ENCODE peak calls at places on chromosomes 12 and 14, in five cellular contexts. G is GM03348; O is WERI-Rb-1; U is progenitor cell of endocrine pancreas; F is CD4-positive, CD25-positive, alpha-beta regulatory T cell. I is an unnamed sample.

GRCh38 chr14:56894591-56894991 is 84.3 kb upstream of the OTX2 start:
- DNase-seq in G (no peak), O (no peak), U (no peak), F (no peak), I (no peak)

GRCh38 chr12:69527506-69528272 is 57.5 kb downstream of the FRS2 start:
- DNase-seq in G (peak), O (no peak), U (no peak), F (no peak), I (no peak)

GRCh38 chr14:91872517-91873470 is 5.5 kb upstream of the TC2N start:
- DNase-seq in G (peak), O (no peak), U (no peak), F (peak), I (peak)

GRCh38 chr12:48029401-48029770 is 25.1 kb upstream of the COL2A1 start:
- DNase-seq in G (no peak), O (no peak), U (no peak), F (no peak), I (no peak)

GRCh38 chr14:36508418-36509051 is 11.5 kb downstream of the NKX2-1 start:
- DNase-seq in G (peak), O (no peak), U (no peak), F (no peak), I (no peak)

GRCh38 chr12:54370218-54370730 is 6.0 kb upstream of the GPR84 start:
- DNase-seq in G (peak), O (peak), U (peak), F (no peak), I (no peak)

GRCh38 chr14:56172571-56172971 is 54.4 kb downstream of the PELI2 start:
- DNase-seq in G (peak), O (no peak), U (no peak), F (peak), I (no peak)

GRCh38 chr14:51652168-51653095 is 722 bp downstream of the FRMD6 start:
- DNase-seq in G (peak), O (no peak), U (peak), F (peak), I (peak)

GRCh38 chr12:96294831-96295230 is 100.7 kb downstream of the ELK3 start:
- DNase-seq in G (peak), O (no peak), U (no peak), F (peak), I (no peak)

GRCh38 chr12:47223848-47224213 is 144.1 kb upstream of the AMIGO2 start:
- DNase-seq in G (no peak), O (no peak), U (no peak), F (no peak), I (no peak)

GRCh38 chr12:2641209-2641608 is 153.6 kb upstream of the FKBP4 start:
- DNase-seq in G (peak), O (peak), U (no peak), F (no peak), I (no peak)

GRCh38 chr12:118714051-118714460 is 267.3 kb upstream of the SRRM4 start:
- DNase-seq in G (no peak), O (peak), U (peak), F (peak), I (no peak)

GRCh38 chr14:92607702-92608429 is 94.3 kb downstream of the RIN3 start:
- DNase-seq in G (no peak), O (no peak), U (no peak), F (no peak), I (no peak)

GRCh38 chr12:118682656-118683055 is 298.7 kb upstream of the SRRM4 start:
- DNase-seq in G (no peak), O (no peak), U (no peak), F (no peak), I (no peak)

GRCh38 chr12:81811066-81811777 is 52.1 kb upstream of the PPFIA2 start:
- DNase-seq in G (no peak), O (no peak), U (no peak), F (no peak), I (no peak)

GRCh38 chr12:414841-415240 is 13.4 kb downstream of the CCDC77 start:
- DNase-seq in G (no peak), O (no peak), U (no peak), F (no peak), I (no peak)

GRCh38 chr12:8594072-8594471 is 18.6 kb downstream of the AICDA start:
- DNase-seq in G (no peak), O (no peak), U (no peak), F (no peak), I (no peak)

GRCh38 chr14:78448483-78449094 is 278.4 kb downstream of the NRXN3 start:
- DNase-seq in G (peak), O (peak), U (peak), F (peak), I (peak)

GRCh38 chr12:116662612-116663144 is 75.2 kb downstream of the SPRING1 start:
- DNase-seq in G (peak), O (peak), U (peak), F (no peak), I (no peak)